ENCODE peak calls at places on chromosomes 13 and 19, in ten cellular contexts. R, W, G, L, I, C, E, J, N and S are unnamed samples.

GRCh38 chr19:19553670-19554069 is 15.6 kb downstream of the CILP2 start:
- DNase-seq in R (no peak), W (no peak), G (no peak), L (no peak), I (no peak), C (no peak), E (no peak), J (no peak), N (no peak), S (no peak)

GRCh38 chr19:29491995-29492577 is 33.7 kb upstream of the VSTM2B start:
- DNase-seq in R (no peak), W (no peak), G (no peak), L (peak; percentile 31), I (no peak), C (no peak), E (no peak), J (no peak), N (no peak), S (no peak)

GRCh38 chr13:37886879-37887278 is 17.3 kb upstream of the TRPC4 start:
- DNase-seq in R (no peak), W (no peak), G (no peak), L (no peak), I (no peak), C (no peak), E (no peak), J (peak; percentile 41), N (no peak), S (no peak)

GRCh38 chr13:91155512-91156114 is 191.9 kb upstream of the MIR17HG start:
- DNase-seq in R (no peak), W (no peak), G (no peak), L (no peak), I (no peak), C (no peak), E (no peak), J (no peak), N (no peak), S (no peak)

GRCh38 chr13:102694944-102695343 is at the start of gene METTL21C:
- DNase-seq in R (no peak), W (no peak), G (no peak), L (no peak), I (no peak), C (no peak), E (no peak), J (no peak), N (no peak), S (no peak)

GRCh38 chr19:391726-392374 is 17.1 kb downstream of the C2CD4C start:
- DNase-seq in R (no peak), W (no peak), G (no peak), L (peak; percentile 38), I (no peak), C (no peak), E (no peak), J (no peak), N (no peak), S (no peak)

GRCh38 chr13:71935166-71935840 is 68.3 kb upstream of the DACH1 start:
- DNase-seq in R (no peak), W (no peak), G (no peak), L (no peak), I (no peak), C (no peak), E (no peak), J (no peak), N (no peak), S (no peak)

GRCh38 chr19:37936166-37936565 is 29.2 kb downstream of the SIPA1L3 start:
- DNase-seq in R (no peak), W (no peak), G (peak; percentile 63), L (no peak), I (no peak), C (no peak), E (no peak), J (no peak), N (no peak), S (no peak)

GRCh38 chr13:95382411-95382810 is 81.2 kb upstream of the ABCC4 start:
- DNase-seq in R (no peak), W (no peak), G (no peak), L (no peak), I (no peak), C (no peak), E (no peak), J (no peak), N (no peak), S (no peak)

GRCh38 chr13:59494560-59494970 is 669.2 kb downstream of the DIAPH3 start:
- DNase-seq in R (peak; percentile 85), W (no peak), G (no peak), L (no peak), I (no peak), C (no peak), E (no peak), J (no peak), N (no peak), S (peak; percentile 88)

GRCh38 chr19:2723345-2723715 is 2.2 kb upstream of the DIRAS1 start:
- DNase-seq in R (no peak), W (no peak), G (no peak), L (no peak), I (no peak), C (no peak), E (no peak), J (no peak), N (no peak), S (no peak)

GRCh38 chr19:2726160-2726855 is 5.1 kb upstream of the DIRAS1 start:
- DNase-seq in R (no peak), W (no peak), G (no peak), L (no peak), I (no peak), C (no peak), E (no peak), J (no peak), N (no peak), S (no peak)

GRCh38 chr19:2723747-2724146 is 2.6 kb upstream of the DIRAS1 start:
- DNase-seq in R (no peak), W (no peak), G (no peak), L (no peak), I (no peak), C (no peak), E (no peak), J (no peak), N (no peak), S (no peak)

GRCh38 chr19:2722541-2723344 is 1.6 kb upstream of the DIRAS1 start:
- DNase-seq in R (peak; percentile 86), W (no peak), G (peak; percentile 35), L (peak; percentile 68), I (peak; percentile 65), C (no peak), E (peak; percentile 79), J (peak; percentile 86), N (peak; percentile 94), S (peak; percentile 54)

GRCh38 chr19:2724148-2724557 is 3.0 kb upstream of the DIRAS1 start:
- DNase-seq in R (no peak), W (no peak), G (no peak), L (no peak), I (no peak), C (no peak), E (no peak), J (no peak), N (no peak), S (no peak)
- TF ChIP-seq CTCF in R (peak; percentile 5), W (peak; percentile 22), G (no peak), L (no peak), I (no peak), C (no peak), E (no peak), J (no peak), N (no peak), S (peak; percentile 6)

GRCh38 chr19:58067240-58067912 is 8.3 kb downstream of the ZNF135 start:
- DNase-seq in R (no peak), W (no peak), G (no peak), L (no peak), I (no peak), C (no peak), E (no peak), J (no peak), N (peak; percentile 10), S (no peak)
- H3K4me3 ChIP-seq in R (no peak overlapping the region), W (no peak overlapping the region), G (no peak overlapping the region), L (no peak overlapping the region), I (no peak overlapping the region), C (no peak overlapping the region), E (no peak overlapping the region), J (no peak overlapping the region), N (peak overlapping the region; percentile 16), S (no peak overlapping the region)

DNA sequence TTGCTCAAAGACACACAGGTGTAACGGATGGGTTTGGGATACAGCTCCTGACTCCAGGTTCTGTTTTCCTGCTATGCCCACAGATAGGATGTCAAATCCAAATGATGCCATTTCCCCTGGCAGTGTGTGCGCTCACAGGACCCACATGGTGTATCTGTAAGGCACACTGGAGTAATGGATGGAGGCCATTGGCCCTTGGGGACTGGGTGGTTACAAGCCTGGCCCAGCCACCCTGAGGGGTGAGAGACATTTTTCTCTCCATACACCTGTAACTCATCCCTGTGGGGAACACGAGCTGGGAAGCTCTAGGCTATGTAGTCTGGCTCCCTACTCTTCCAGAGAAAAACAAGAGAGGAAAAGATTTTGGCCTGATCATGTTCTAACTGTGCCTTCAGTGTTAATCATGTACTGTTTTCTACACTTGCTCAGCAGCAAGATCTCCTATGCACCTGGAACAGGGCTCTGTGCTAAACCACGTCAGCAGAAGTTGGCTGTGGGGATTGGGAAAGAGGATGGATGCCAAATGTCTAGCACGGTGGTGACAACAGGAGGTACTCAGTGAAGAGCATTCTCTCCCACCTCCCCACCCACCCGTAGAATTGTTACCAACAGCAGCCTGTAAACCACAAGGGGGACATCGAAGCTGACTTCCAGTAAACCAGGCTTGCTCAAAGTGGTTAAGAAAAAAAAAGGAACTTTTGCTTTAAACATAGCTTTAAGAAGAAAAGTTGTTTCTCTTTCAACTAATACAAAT is 237.0 kb downstream of the LACC1 start:
- DNase-seq in R (peak; percentile 49), W (no peak), G (no peak), L (no peak), I (no peak), C (no peak), E (peak; percentile 85), J (no peak), N (no peak), S (no peak)
- TF ChIP-seq CTCF in R (peak; percentile 28), W (peak; percentile 10), G (no peak), L (no peak), I (peak; percentile 16), C (no peak), E (peak; percentile 10), J (no peak), N (no peak), S (no peak)

GRCh38 chr13:98504371-98504963 is 72.4 kb downstream of the STK24 start:
- DNase-seq in R (no peak), W (no peak), G (no peak), L (no peak), I (no peak), C (no peak), E (peak; percentile 53), J (no peak), N (no peak), S (no peak)
- H3K4me3 ChIP-seq in R (no peak overlapping the region), W (no peak overlapping the region), G (no peak overlapping the region), L (no peak overlapping the region), I (no peak overlapping the region), C (no peak overlapping the region), E (no peak overlapping the region), J (no peak overlapping the region), N (no peak overlapping the region), S (no peak overlapping the region)

DNA sequence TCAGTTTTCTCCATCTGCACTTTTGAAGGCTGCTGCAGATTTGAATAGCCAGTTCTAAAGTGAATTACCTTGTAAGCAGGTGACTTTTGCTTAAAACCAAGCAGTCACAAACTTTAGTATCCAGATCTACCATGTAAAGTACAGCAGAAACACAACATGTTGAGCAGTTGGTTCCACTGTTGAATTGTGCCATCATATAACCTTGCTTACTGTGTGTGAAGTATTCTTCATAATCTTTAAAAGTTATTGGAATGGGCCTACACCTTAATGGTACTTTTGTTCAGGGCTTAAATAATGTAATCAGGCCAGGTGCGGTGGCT is 23.2 kb upstream of the MTUS2 start:
- DNase-seq in R (no peak), W (no peak), G (no peak), L (no peak), I (no peak), C (no peak), E (no peak), J (no peak), N (no peak), S (no peak)
- TF ChIP-seq CTCF in R (no peak), W (no peak), G (no peak), L (peak; percentile 9), I (peak; percentile 6), C (no peak), E (no peak), J (no peak), N (no peak), S (no peak)